ENCODE peak calls at places on chromosome X, in nine cellular contexts. E is T-helper 1 cell; V is left lung; C is NCI-H2171 treated with DMSO at 0.1 percent for 48 hours; D is left cardiac atrium; H is epithelial cell of esophagus; M is CD8-positive, alpha-beta T cell; L is LoVo; N is SW480. Y is an unnamed sample.
A peak's percentile ranks its signal among the peaks of the same experiment; 100 is the strongest.

GRCh38 chrX:10756365-10756915 is 136.1 kb upstream of the MID1 start:
- DNase-seq in D (no peak), H (peak; percentile 76), L (peak; percentile 3), M (no peak), V (no peak), E (no peak), N (peak; percentile 17), C (no peak), Y (no peak)

GRCh38 chrX:103678199-103678993 is 8.1 kb downstream of the MORF4L2 start:
- DNase-seq in C (no peak), E (no peak), D (no peak), M (no peak), V (no peak), H (peak; percentile 27), L (no peak), N (no peak), Y (no peak)

GRCh38 chrX:47877327-47877726 is 40.6 kb downstream of the ZNF81 start:
- DNase-seq in C (no peak), V (no peak), L (no peak), M (no peak), E (no peak), H (no peak), N (no peak), D (no peak), Y (no peak)

GRCh38 chrX:119398974-119399771 is at the start of gene SLC25A43:
- DNase-seq in V (peak; percentile 41), N (no peak), D (peak; percentile 48), M (peak; percentile 26), L (peak; percentile 1), H (no peak), C (no peak), E (peak; percentile 6), Y (no peak)

GRCh38 chrX:110791206-110791605 is 4.4 kb downstream of the CHRDL1 start:
- DNase-seq in L (no peak), N (no peak), H (no peak), M (no peak), D (no peak), V (no peak), E (no peak), C (no peak), Y (no peak)

GRCh38 chrX:132413459-132413858 is 75.4 kb downstream of the MBNL3 start:
- DNase-seq in M (no peak), D (no peak), C (no peak), L (no peak), H (no peak), V (no peak), N (no peak), E (no peak), Y (no peak)

GRCh38 chrX:44225667-44226066 is 117.8 kb downstream of the EFHC2 start:
- DNase-seq in D (no peak), L (no peak), H (peak; percentile 43), N (no peak), C (no peak), M (no peak), V (no peak), E (no peak), Y (no peak)

GRCh38 chrX:85698921-85699320 is 319.5 kb upstream of the POF1B start:
- DNase-seq in H (no peak), C (no peak), E (no peak), L (no peak), N (no peak), V (no peak), D (no peak), M (no peak), Y (no peak)

GRCh38 chrX:149540621-149541520 is at the start of gene EOLA1:
- DNase-seq in E (peak; percentile 81), D (peak; percentile 90), M (peak; percentile 90), L (peak; percentile 81), N (peak; percentile 97), V (peak; percentile 93), C (peak; percentile 94), H (peak; percentile 93), Y (peak; percentile 93)

GRCh38 chrX:139204903-139205667 is 325.5 kb upstream of the F9 start:
- DNase-seq in E (no peak), N (peak; percentile 58), C (no peak), H (peak; percentile 34), L (peak; percentile 1), D (no peak), V (no peak), M (no peak), Y (no peak)

GRCh38 chrX:40145670-40146470 is 48.1 kb upstream of the BCOR start:
- DNase-seq in D (no peak), C (peak; percentile 30), H (no peak), L (no peak), E (no peak), V (no peak), M (no peak), N (no peak), Y (no peak)

GRCh38 chrX:69097451-69098236 is 67.6 kb downstream of the PJA1 start:
- DNase-seq in H (peak; percentile 8), V (no peak), L (no peak), D (no peak), E (no peak), M (no peak), C (no peak), N (peak; percentile 54), Y (no peak)

GRCh38 chrX:147476008-147476407 is 435.7 kb upstream of the FMR1 start:
- DNase-seq in H (peak; percentile 15), V (no peak), C (no peak), E (no peak), N (peak; percentile 2), L (peak; percentile 3), M (no peak), D (no peak), Y (no peak)

GRCh38 chrX:78759081-78759480 is 11.6 kb downstream of the LPAR4 start:
- DNase-seq in V (no peak), M (no peak), E (no peak), N (no peak), C (no peak), H (no peak), D (no peak), L (no peak), Y (no peak)

GRCh38 chrX:114959729-114960128 is 57.7 kb downstream of the IL13RA2 start:
- DNase-seq in C (no peak), E (no peak), D (no peak), L (no peak), N (peak; percentile 4), M (no peak), H (peak; percentile 27), V (no peak), Y (no peak)

GRCh38 chrX:71292669-71293379 is 8.7 kb upstream of the ITGB1BP2 start:
- DNase-seq in V (no peak), H (peak; percentile 13), N (no peak), M (no peak), C (no peak), E (no peak), L (no peak), D (no peak), Y (no peak)

GRCh38 chrX:134374294-134374693 is 85.7 kb upstream of the HPRT1 start:
- DNase-seq in E (no peak), M (no peak), H (no peak), N (peak; percentile 36), C (peak; percentile 1), L (no peak), V (no peak), D (no peak), Y (no peak)

GRCh38 chrX:119004920-119005524 is 30.6 kb downstream of the LONRF3 start:
- DNase-seq in C (peak; percentile 4), D (peak; percentile 43), V (peak; percentile 41), N (peak; percentile 33), L (peak; percentile 18), H (peak; percentile 42), M (peak; percentile 47), E (peak; percentile 16), Y (no peak)

GRCh38 chrX:115598556-115598955 is 37.6 kb downstream of the PLS3 start:
- DNase-seq in L (no peak), M (no peak), N (no peak), H (no peak), V (no peak), D (no peak), C (no peak), E (no peak), Y (no peak)

GRCh38 chrX:17984415-17984814 is 123.3 kb upstream of the RAI2 start:
- DNase-seq in E (no peak), L (no peak), C (peak; percentile 3), H (no peak), M (no peak), V (no peak), N (no peak), D (no peak), Y (no peak)

GRCh38 chrX:41145920-41146608 is 60.8 kb downstream of the USP9X start:
- DNase-seq in M (no peak), D (no peak), E (no peak), V (no peak), N (peak; percentile 3), L (peak; percentile 14), C (no peak), H (peak; percentile 78), Y (no peak)

GRCh38 chrX:34805951-34806350 is 136.6 kb upstream of the FAM47B start:
- DNase-seq in E (no peak), V (no peak), H (no peak), D (no peak), L (no peak), M (no peak), C (no peak), N (no peak), Y (no peak)

GRCh38 chrX:13223868-13224555 is 95.8 kb downstream of the ATXN3L start:
- DNase-seq in D (no peak), C (peak; percentile 73), N (peak; percentile 89), E (no peak), L (peak; percentile 54), H (peak; percentile 89), V (no peak), M (no peak), Y (no peak)